ENCODE peak calls at places on chromosome 16, in nine cellular contexts. One of them, this sample, is unnamed.

GRCh38 chr16:85390511-85391174 is 222.5 kb upstream of the GSE1 start:
- DNase-seq in stimulated activated naive B cell treated with anti-CD40 and anti-IgM and Interleukin-4, amounts not matched to agents 10 μg/mL and 1 μg/mL and 100 μg/mL, for 72 hours: no peak
- DNase-seq in fibroblast of lung: peak; percentile 94
- DNase-seq in SK-MEL-5: no peak
- DNase-seq in adrenal gland: peak; percentile 91
- DNase-seq in GM12865: no peak
- DNase-seq in EL: peak; percentile 98
- DNase-seq in cortex of kidney: no peak
- DNase-seq in naive thymus-derived CD8-positive, alpha-beta T cell: no peak
- DNase-seq in this sample: no peak

GRCh38 chr16:11783319-11784047 is 13.6 kb downstream of the ZC3H7A start:
- DNase-seq in adrenal gland: no peak
- DNase-seq in cortex of kidney: no peak
- DNase-seq in naive thymus-derived CD8-positive, alpha-beta T cell: peak; percentile 84
- DNase-seq in fibroblast of lung: peak; percentile 15
- DNase-seq in stimulated activated naive B cell treated with anti-CD40 and anti-IgM and Interleukin-4, amounts not matched to agents 10 μg/mL and 1 μg/mL and 100 μg/mL, for 72 hours: peak; percentile 59
- DNase-seq in EL: peak; percentile 54
- DNase-seq in GM12865: peak; percentile 90
- DNase-seq in SK-MEL-5: peak; percentile 75
- DNase-seq in this sample: no peak

GRCh38 chr16:86590501-86591144 is 12.3 kb downstream of the FOXL1 start:
- DNase-seq in SK-MEL-5: no peak
- DNase-seq in stimulated activated naive B cell treated with anti-CD40 and anti-IgM and Interleukin-4, amounts not matched to agents 10 μg/mL and 1 μg/mL and 100 μg/mL, for 72 hours: no peak
- DNase-seq in GM12865: no peak
- DNase-seq in EL: peak; percentile 87
- DNase-seq in naive thymus-derived CD8-positive, alpha-beta T cell: no peak
- DNase-seq in adrenal gland: no peak
- DNase-seq in cortex of kidney: no peak
- DNase-seq in fibroblast of lung: peak; percentile 89
- DNase-seq in this sample: no peak

GRCh38 chr16:67411339-67411738 is 4.9 kb downstream of the ZDHHC1 start:
- DNase-seq in adrenal gland: no peak
- DNase-seq in EL: no peak
- DNase-seq in fibroblast of lung: no peak
- DNase-seq in GM12865: no peak
- DNase-seq in SK-MEL-5: no peak
- DNase-seq in naive thymus-derived CD8-positive, alpha-beta T cell: no peak
- DNase-seq in stimulated activated naive B cell treated with anti-CD40 and anti-IgM and Interleukin-4, amounts not matched to agents 10 μg/mL and 1 μg/mL and 100 μg/mL, for 72 hours: no peak
- DNase-seq in cortex of kidney: no peak
- DNase-seq in this sample: no peak

GRCh38 chr16:54175552-54176375 is 110.8 kb downstream of the IRX3 start:
- DNase-seq in naive thymus-derived CD8-positive, alpha-beta T cell: no peak
- DNase-seq in stimulated activated naive B cell treated with anti-CD40 and anti-IgM and Interleukin-4, amounts not matched to agents 10 μg/mL and 1 μg/mL and 100 μg/mL, for 72 hours: no peak
- DNase-seq in EL: peak; percentile 6
- DNase-seq in SK-MEL-5: peak; percentile 32
- DNase-seq in adrenal gland: no peak
- DNase-seq in GM12865: no peak
- DNase-seq in cortex of kidney: no peak
- DNase-seq in fibroblast of lung: no peak
- DNase-seq in this sample: no peak

GRCh38 chr16:71645450-71645849 is 19.5 kb downstream of the MARVELD3 start:
- DNase-seq in stimulated activated naive B cell treated with anti-CD40 and anti-IgM and Interleukin-4, amounts not matched to agents 10 μg/mL and 1 μg/mL and 100 μg/mL, for 72 hours: no peak
- DNase-seq in fibroblast of lung: peak; percentile 20
- DNase-seq in cortex of kidney: no peak
- DNase-seq in EL: peak; percentile 33
- DNase-seq in adrenal gland: no peak
- DNase-seq in SK-MEL-5: peak; percentile 70
- DNase-seq in GM12865: peak; percentile 44
- DNase-seq in naive thymus-derived CD8-positive, alpha-beta T cell: no peak
- DNase-seq in this sample: no peak

GRCh38 chr16:69867796-69868565 is 83.2 kb upstream of the CLEC18A start:
- DNase-seq in SK-MEL-5: no peak
- DNase-seq in stimulated activated naive B cell treated with anti-CD40 and anti-IgM and Interleukin-4, amounts not matched to agents 10 μg/mL and 1 μg/mL and 100 μg/mL, for 72 hours: no peak
- DNase-seq in cortex of kidney: no peak
- DNase-seq in EL: no peak
- DNase-seq in fibroblast of lung: no peak
- DNase-seq in adrenal gland: no peak
- DNase-seq in GM12865: no peak
- DNase-seq in naive thymus-derived CD8-positive, alpha-beta T cell: no peak
- DNase-seq in this sample: no peak

GRCh38 chr16:14132696-14133048 is 61.6 kb downstream of the MRTFB start:
- DNase-seq in GM12865: peak; percentile 39
- DNase-seq in cortex of kidney: no peak
- DNase-seq in stimulated activated naive B cell treated with anti-CD40 and anti-IgM and Interleukin-4, amounts not matched to agents 10 μg/mL and 1 μg/mL and 100 μg/mL, for 72 hours: no peak
- DNase-seq in fibroblast of lung: peak; percentile 59
- DNase-seq in naive thymus-derived CD8-positive, alpha-beta T cell: no peak
- DNase-seq in adrenal gland: no peak
- DNase-seq in SK-MEL-5: no peak
- DNase-seq in EL: no peak
- DNase-seq in this sample: no peak

GRCh38 chr16:69187387-69187890 is 475 bp downstream of the SNTB2 start:
- DNase-seq in naive thymus-derived CD8-positive, alpha-beta T cell: peak; percentile 42
- DNase-seq in SK-MEL-5: peak; percentile 17
- DNase-seq in stimulated activated naive B cell treated with anti-CD40 and anti-IgM and Interleukin-4, amounts not matched to agents 10 μg/mL and 1 μg/mL and 100 μg/mL, for 72 hours: peak; percentile 17
- DNase-seq in cortex of kidney: no peak
- DNase-seq in adrenal gland: peak; percentile 61
- DNase-seq in GM12865: peak; percentile 62
- DNase-seq in EL: peak; percentile 43
- DNase-seq in fibroblast of lung: no peak
- DNase-seq in this sample: no peak

GRCh38 chr16:17914168-17914567 is 422.4 kb downstream of the NPIPA8 start:
- DNase-seq in stimulated activated naive B cell treated with anti-CD40 and anti-IgM and Interleukin-4, amounts not matched to agents 10 μg/mL and 1 μg/mL and 100 μg/mL, for 72 hours: no peak
- DNase-seq in naive thymus-derived CD8-positive, alpha-beta T cell: no peak
- DNase-seq in cortex of kidney: no peak
- DNase-seq in fibroblast of lung: no peak
- DNase-seq in EL: no peak
- DNase-seq in GM12865: no peak
- DNase-seq in SK-MEL-5: no peak
- DNase-seq in adrenal gland: no peak
- DNase-seq in this sample: no peak

GRCh38 chr16:74275031-74275636 is 21.5 kb upstream of the PSMD7 start:
- DNase-seq in EL: peak; percentile 15
- DNase-seq in cortex of kidney: no peak
- DNase-seq in stimulated activated naive B cell treated with anti-CD40 and anti-IgM and Interleukin-4, amounts not matched to agents 10 μg/mL and 1 μg/mL and 100 μg/mL, for 72 hours: no peak
- DNase-seq in fibroblast of lung: peak; percentile 53
- DNase-seq in naive thymus-derived CD8-positive, alpha-beta T cell: no peak
- DNase-seq in adrenal gland: no peak
- DNase-seq in SK-MEL-5: peak; percentile 45
- DNase-seq in GM12865: peak; percentile 12
- DNase-seq in this sample: peak; percentile 2

GRCh38 chr16:85615852-85616607 is 2.9 kb downstream of the GSE1 start:
- DNase-seq in cortex of kidney: no peak
- DNase-seq in naive thymus-derived CD8-positive, alpha-beta T cell: peak; percentile 86
- DNase-seq in SK-MEL-5: peak; percentile 62
- DNase-seq in EL: peak; percentile 74
- DNase-seq in stimulated activated naive B cell treated with anti-CD40 and anti-IgM and Interleukin-4, amounts not matched to agents 10 μg/mL and 1 μg/mL and 100 μg/mL, for 72 hours: peak; percentile 81
- DNase-seq in fibroblast of lung: peak; percentile 78
- DNase-seq in adrenal gland: peak; percentile 77
- DNase-seq in GM12865: peak; percentile 95
- DNase-seq in this sample: peak; percentile 91

GRCh38 chr16:57999971-58000705 is at the start of gene ZNF319:
- DNase-seq in adrenal gland: no peak
- DNase-seq in SK-MEL-5: no peak
- DNase-seq in naive thymus-derived CD8-positive, alpha-beta T cell: no peak
- DNase-seq in EL: no peak
- DNase-seq in fibroblast of lung: no peak
- DNase-seq in stimulated activated naive B cell treated with anti-CD40 and anti-IgM and Interleukin-4, amounts not matched to agents 10 μg/mL and 1 μg/mL and 100 μg/mL, for 72 hours: no peak
- DNase-seq in cortex of kidney: no peak
- DNase-seq in GM12865: no peak
- DNase-seq in this sample: no peak

GRCh38 chr16:48556913-48557351 is 53.0 kb downstream of the N4BP1 start:
- DNase-seq in SK-MEL-5: no peak
- DNase-seq in stimulated activated naive B cell treated with anti-CD40 and anti-IgM and Interleukin-4, amounts not matched to agents 10 μg/mL and 1 μg/mL and 100 μg/mL, for 72 hours: no peak
- DNase-seq in fibroblast of lung: peak; percentile 85
- DNase-seq in EL: peak; percentile 69
- DNase-seq in GM12865: peak; percentile 46
- DNase-seq in adrenal gland: no peak
- DNase-seq in naive thymus-derived CD8-positive, alpha-beta T cell: no peak
- DNase-seq in cortex of kidney: no peak
- DNase-seq in this sample: no peak

GRCh38 chr16:11258553-11259287 is 2.7 kb upstream of the SOCS1 start:
- DNase-seq in SK-MEL-5: peak; percentile 24
- DNase-seq in adrenal gland: peak; percentile 53
- DNase-seq in stimulated activated naive B cell treated with anti-CD40 and anti-IgM and Interleukin-4, amounts not matched to agents 10 μg/mL and 1 μg/mL and 100 μg/mL, for 72 hours: peak; percentile 33
- DNase-seq in naive thymus-derived CD8-positive, alpha-beta T cell: peak; percentile 66
- DNase-seq in cortex of kidney: no peak
- DNase-seq in GM12865: peak; percentile 88
- DNase-seq in EL: no peak
- DNase-seq in fibroblast of lung: peak; percentile 33
- DNase-seq in this sample: no peak

GRCh38 chr16:8929086-8929748 is 34.5 kb downstream of the USP7 start:
- DNase-seq in fibroblast of lung: no peak
- DNase-seq in cortex of kidney: no peak
- DNase-seq in adrenal gland: no peak
- DNase-seq in stimulated activated naive B cell treated with anti-CD40 and anti-IgM and Interleukin-4, amounts not matched to agents 10 μg/mL and 1 μg/mL and 100 μg/mL, for 72 hours: peak; percentile 57
- DNase-seq in GM12865: peak; percentile 86
- DNase-seq in EL: no peak
- DNase-seq in naive thymus-derived CD8-positive, alpha-beta T cell: no peak
- DNase-seq in SK-MEL-5: no peak
- DNase-seq in this sample: no peak

GRCh38 chr16:67936876-67937605 is 391 bp upstream of the PSMB10 start:
- DNase-seq in GM12865: peak; percentile 93
- DNase-seq in SK-MEL-5: no peak
- DNase-seq in cortex of kidney: no peak
- DNase-seq in naive thymus-derived CD8-positive, alpha-beta T cell: peak; percentile 85
- DNase-seq in fibroblast of lung: no peak
- DNase-seq in stimulated activated naive B cell treated with anti-CD40 and anti-IgM and Interleukin-4, amounts not matched to agents 10 μg/mL and 1 μg/mL and 100 μg/mL, for 72 hours: peak; percentile 82
- DNase-seq in adrenal gland: no peak
- DNase-seq in EL: peak; percentile 79
- DNase-seq in this sample: peak; percentile 62

GRCh38 chr16:85563515-85564276 is 49.4 kb upstream of the GSE1 start:
- DNase-seq in adrenal gland: peak; percentile 60
- DNase-seq in stimulated activated naive B cell treated with anti-CD40 and anti-IgM and Interleukin-4, amounts not matched to agents 10 μg/mL and 1 μg/mL and 100 μg/mL, for 72 hours: no peak
- DNase-seq in SK-MEL-5: peak; percentile 60
- DNase-seq in fibroblast of lung: peak; percentile 79
- DNase-seq in GM12865: no peak
- DNase-seq in cortex of kidney: peak; percentile 62
- DNase-seq in naive thymus-derived CD8-positive, alpha-beta T cell: no peak
- DNase-seq in EL: peak; percentile 61
- DNase-seq in this sample: no peak

GRCh38 chr16:29011112-29011511 is 26.3 kb downstream of the LAT start:
- DNase-seq in SK-MEL-5: no peak
- DNase-seq in naive thymus-derived CD8-positive, alpha-beta T cell: no peak
- DNase-seq in cortex of kidney: no peak
- DNase-seq in fibroblast of lung: no peak
- DNase-seq in stimulated activated naive B cell treated with anti-CD40 and anti-IgM and Interleukin-4, amounts not matched to agents 10 μg/mL and 1 μg/mL and 100 μg/mL, for 72 hours: no peak
- DNase-seq in EL: no peak
- DNase-seq in GM12865: no peak
- DNase-seq in adrenal gland: no peak
- DNase-seq in this sample: no peak

GRCh38 chr16:28309811-28310311 is 17.5 kb downstream of the SBK1 start:
- DNase-seq in stimulated activated naive B cell treated with anti-CD40 and anti-IgM and Interleukin-4, amounts not matched to agents 10 μg/mL and 1 μg/mL and 100 μg/mL, for 72 hours: peak; percentile 43
- DNase-seq in adrenal gland: no peak
- DNase-seq in EL: no peak
- DNase-seq in naive thymus-derived CD8-positive, alpha-beta T cell: peak; percentile 94
- DNase-seq in fibroblast of lung: no peak
- DNase-seq in GM12865: peak; percentile 32
- DNase-seq in cortex of kidney: no peak
- DNase-seq in SK-MEL-5: no peak
- DNase-seq in this sample: no peak